ENCODE peak calls at places on chromosomes 4 and X, in ten cellular contexts. One of them, this sample, is unnamed.

GRCh38 chr4:146647615-146648383 is 9.1 kb downstream of the POU4F2 start:
- DNase-seq in A549: no peak
- DNase-seq in AG09319: no peak
- DNase-seq in lung microvascular endothelial cell: no peak
- DNase-seq in Calu3: no peak
- DNase-seq in smooth muscle cell of the brain vasculature: no peak
- DNase-seq in IMR-90: no peak
- DNase-seq in stimulated activated CD4-positive, alpha-beta T cell treated with anti-CD3 and anti-CD28 coated beads, Interleukin-12 subunit alpha, Interleukin-12 subunit beta, amount 100 ng/mL, for 4 hours: no peak
- DNase-seq in GM10248: no peak
- DNase-seq in retina: peak; percentile 86
- DNase-seq in this sample: no peak

GRCh38 chr4:113776016-113776415 is 14.5 kb upstream of the CAMK2D start:
- DNase-seq in lung microvascular endothelial cell: no peak
- DNase-seq in stimulated activated CD4-positive, alpha-beta T cell treated with anti-CD3 and anti-CD28 coated beads, Interleukin-12 subunit alpha, Interleukin-12 subunit beta, amount 100 ng/mL, for 4 hours: no peak
- DNase-seq in AG09319: no peak
- DNase-seq in Calu3: no peak
- DNase-seq in smooth muscle cell of the brain vasculature: no peak
- DNase-seq in GM10248: no peak
- DNase-seq in IMR-90: no peak
- DNase-seq in A549: no peak
- DNase-seq in retina: no peak
- DNase-seq in this sample: no peak

GRCh38 chr4:36414248-36414647 is 132.8 kb downstream of the DTHD1 start:
- DNase-seq in GM10248: no peak
- DNase-seq in Calu3: no peak
- DNase-seq in stimulated activated CD4-positive, alpha-beta T cell treated with anti-CD3 and anti-CD28 coated beads, Interleukin-12 subunit alpha, Interleukin-12 subunit beta, amount 100 ng/mL, for 4 hours: no peak
- DNase-seq in lung microvascular endothelial cell: no peak
- DNase-seq in A549: no peak
- DNase-seq in IMR-90: no peak
- DNase-seq in AG09319: no peak
- DNase-seq in smooth muscle cell of the brain vasculature: no peak
- DNase-seq in retina: no peak
- DNase-seq in this sample: no peak

GRCh38 chr4:44869222-44869882 is 143.0 kb upstream of the GNPDA2 start:
- DNase-seq in A549: no peak
- DNase-seq in IMR-90: no peak
- DNase-seq in GM10248: no peak
- DNase-seq in stimulated activated CD4-positive, alpha-beta T cell treated with anti-CD3 and anti-CD28 coated beads, Interleukin-12 subunit alpha, Interleukin-12 subunit beta, amount 100 ng/mL, for 4 hours: no peak
- DNase-seq in AG09319: no peak
- DNase-seq in retina: no peak
- DNase-seq in Calu3: no peak
- DNase-seq in lung microvascular endothelial cell: no peak
- DNase-seq in smooth muscle cell of the brain vasculature: no peak
- DNase-seq in this sample: no peak

GRCh38 chrX:9955506-9955905 is 11.7 kb upstream of the CLDN34 start:
- DNase-seq in stimulated activated CD4-positive, alpha-beta T cell treated with anti-CD3 and anti-CD28 coated beads, Interleukin-12 subunit alpha, Interleukin-12 subunit beta, amount 100 ng/mL, for 4 hours: no peak
- DNase-seq in AG09319: no peak
- DNase-seq in smooth muscle cell of the brain vasculature: no peak
- DNase-seq in retina: no peak
- DNase-seq in lung microvascular endothelial cell: no peak
- DNase-seq in GM10248: no peak
- DNase-seq in Calu3: no peak
- DNase-seq in A549: no peak
- DNase-seq in IMR-90: peak; percentile 90
- DNase-seq in this sample: no peak

GRCh38 chr4:24778427-24779225 is 16.7 kb upstream of the SOD3 start:
- DNase-seq in smooth muscle cell of the brain vasculature: peak; percentile 62
- DNase-seq in GM10248: no peak
- DNase-seq in A549: no peak
- DNase-seq in Calu3: no peak
- DNase-seq in AG09319: peak; percentile 95
- DNase-seq in lung microvascular endothelial cell: no peak
- DNase-seq in IMR-90: peak; percentile 98
- DNase-seq in retina: no peak
- DNase-seq in stimulated activated CD4-positive, alpha-beta T cell treated with anti-CD3 and anti-CD28 coated beads, Interleukin-12 subunit alpha, Interleukin-12 subunit beta, amount 100 ng/mL, for 4 hours: no peak
- DNase-seq in this sample: no peak

GRCh38 chr4:61619528-61619927 is 419.4 kb downstream of the ADGRL3 start:
- DNase-seq in retina: no peak
- DNase-seq in AG09319: no peak
- DNase-seq in Calu3: no peak
- DNase-seq in A549: peak; percentile 0
- DNase-seq in IMR-90: no peak
- DNase-seq in stimulated activated CD4-positive, alpha-beta T cell treated with anti-CD3 and anti-CD28 coated beads, Interleukin-12 subunit alpha, Interleukin-12 subunit beta, amount 100 ng/mL, for 4 hours: no peak
- DNase-seq in GM10248: no peak
- DNase-seq in lung microvascular endothelial cell: no peak
- DNase-seq in smooth muscle cell of the brain vasculature: no peak
- DNase-seq in this sample: no peak

GRCh38 chrX:132651411-132652086 is 162.7 kb upstream of the MBNL3 start:
- DNase-seq in stimulated activated CD4-positive, alpha-beta T cell treated with anti-CD3 and anti-CD28 coated beads, Interleukin-12 subunit alpha, Interleukin-12 subunit beta, amount 100 ng/mL, for 4 hours: no peak
- DNase-seq in retina: no peak
- DNase-seq in Calu3: peak; percentile 2
- DNase-seq in A549: no peak
- DNase-seq in smooth muscle cell of the brain vasculature: no peak
- DNase-seq in IMR-90: peak; percentile 2
- DNase-seq in lung microvascular endothelial cell: no peak
- DNase-seq in AG09319: no peak
- DNase-seq in GM10248: no peak
- DNase-seq in this sample: no peak

GRCh38 chrX:74450803-74451449 is 29.6 kb downstream of the SLC16A2 start:
- DNase-seq in A549: peak; percentile 29
- DNase-seq in lung microvascular endothelial cell: no peak
- DNase-seq in smooth muscle cell of the brain vasculature: peak; percentile 40
- DNase-seq in GM10248: no peak
- DNase-seq in retina: no peak
- DNase-seq in AG09319: peak; percentile 62
- DNase-seq in IMR-90: peak; percentile 94
- DNase-seq in stimulated activated CD4-positive, alpha-beta T cell treated with anti-CD3 and anti-CD28 coated beads, Interleukin-12 subunit alpha, Interleukin-12 subunit beta, amount 100 ng/mL, for 4 hours: no peak
- DNase-seq in Calu3: no peak
- DNase-seq in this sample: no peak

GRCh38 chr4:7276538-7276937 is 84.2 kb downstream of the SORCS2 start:
- DNase-seq in GM10248: no peak
- DNase-seq in lung microvascular endothelial cell: no peak
- DNase-seq in retina: no peak
- DNase-seq in Calu3: no peak
- DNase-seq in A549: no peak
- DNase-seq in AG09319: no peak
- DNase-seq in IMR-90: no peak
- DNase-seq in stimulated activated CD4-positive, alpha-beta T cell treated with anti-CD3 and anti-CD28 coated beads, Interleukin-12 subunit alpha, Interleukin-12 subunit beta, amount 100 ng/mL, for 4 hours: no peak
- DNase-seq in smooth muscle cell of the brain vasculature: no peak
- DNase-seq in this sample: no peak

GRCh38 chrX:42920752-42921151 is 142.8 kb upstream of the PPP1R2C start:
- DNase-seq in lung microvascular endothelial cell: no peak
- DNase-seq in smooth muscle cell of the brain vasculature: no peak
- DNase-seq in stimulated activated CD4-positive, alpha-beta T cell treated with anti-CD3 and anti-CD28 coated beads, Interleukin-12 subunit alpha, Interleukin-12 subunit beta, amount 100 ng/mL, for 4 hours: no peak
- DNase-seq in GM10248: no peak
- DNase-seq in AG09319: no peak
- DNase-seq in Calu3: no peak
- DNase-seq in A549: no peak
- DNase-seq in retina: no peak
- DNase-seq in IMR-90: no peak
- DNase-seq in this sample: no peak

GRCh38 chr4:81919238-81919637 is 447.5 kb upstream of the RASGEF1B start:
- DNase-seq in smooth muscle cell of the brain vasculature: no peak
- DNase-seq in AG09319: no peak
- DNase-seq in stimulated activated CD4-positive, alpha-beta T cell treated with anti-CD3 and anti-CD28 coated beads, Interleukin-12 subunit alpha, Interleukin-12 subunit beta, amount 100 ng/mL, for 4 hours: no peak
- DNase-seq in IMR-90: peak; percentile 1
- DNase-seq in retina: no peak
- DNase-seq in Calu3: peak; percentile 22
- DNase-seq in GM10248: peak; percentile 21
- DNase-seq in A549: peak; percentile 2
- DNase-seq in lung microvascular endothelial cell: no peak
- DNase-seq in this sample: no peak

GRCh38 chr4:96016615-96017299 is 176.9 kb downstream of the PDHA2 start:
- DNase-seq in GM10248: peak; percentile 5
- DNase-seq in A549: no peak
- DNase-seq in IMR-90: no peak
- DNase-seq in Calu3: no peak
- DNase-seq in stimulated activated CD4-positive, alpha-beta T cell treated with anti-CD3 and anti-CD28 coated beads, Interleukin-12 subunit alpha, Interleukin-12 subunit beta, amount 100 ng/mL, for 4 hours: no peak
- DNase-seq in retina: no peak
- DNase-seq in AG09319: no peak
- DNase-seq in smooth muscle cell of the brain vasculature: no peak
- DNase-seq in lung microvascular endothelial cell: no peak
- DNase-seq in this sample: no peak

GRCh38 chrX:332916-333610 is 14.5 kb upstream of the GTPBP6 start:
- DNase-seq in lung microvascular endothelial cell: no peak
- DNase-seq in stimulated activated CD4-positive, alpha-beta T cell treated with anti-CD3 and anti-CD28 coated beads, Interleukin-12 subunit alpha, Interleukin-12 subunit beta, amount 100 ng/mL, for 4 hours: no peak
- DNase-seq in AG09319: no peak
- DNase-seq in retina: no peak
- DNase-seq in Calu3: no peak
- DNase-seq in A549: no peak
- DNase-seq in smooth muscle cell of the brain vasculature: no peak
- DNase-seq in GM10248: no peak
- DNase-seq in IMR-90: no peak
- DNase-seq in this sample: no peak

GRCh38 chr4:8368061-8368481 is 72.5 kb downstream of the ACOX3 start:
- DNase-seq in Calu3: no peak
- DNase-seq in AG09319: no peak
- DNase-seq in A549: no peak
- DNase-seq in retina: no peak
- DNase-seq in GM10248: no peak
- DNase-seq in lung microvascular endothelial cell: no peak
- DNase-seq in stimulated activated CD4-positive, alpha-beta T cell treated with anti-CD3 and anti-CD28 coated beads, Interleukin-12 subunit alpha, Interleukin-12 subunit beta, amount 100 ng/mL, for 4 hours: no peak
- DNase-seq in IMR-90: no peak
- DNase-seq in smooth muscle cell of the brain vasculature: no peak
- DNase-seq in this sample: no peak

GRCh38 chr4:80343887-80344286 is 8.4 kb downstream of the CFAP299 start:
- DNase-seq in stimulated activated CD4-positive, alpha-beta T cell treated with anti-CD3 and anti-CD28 coated beads, Interleukin-12 subunit alpha, Interleukin-12 subunit beta, amount 100 ng/mL, for 4 hours: no peak
- DNase-seq in GM10248: no peak
- DNase-seq in retina: no peak
- DNase-seq in AG09319: no peak
- DNase-seq in lung microvascular endothelial cell: no peak
- DNase-seq in IMR-90: no peak
- DNase-seq in Calu3: no peak
- DNase-seq in smooth muscle cell of the brain vasculature: no peak
- DNase-seq in A549: no peak
- DNase-seq in this sample: no peak

GRCh38 chr4:48762408-48762807 is 17.7 kb downstream of the FRYL start:
- DNase-seq in A549: no peak
- DNase-seq in IMR-90: no peak
- DNase-seq in lung microvascular endothelial cell: no peak
- DNase-seq in stimulated activated CD4-positive, alpha-beta T cell treated with anti-CD3 and anti-CD28 coated beads, Interleukin-12 subunit alpha, Interleukin-12 subunit beta, amount 100 ng/mL, for 4 hours: no peak
- DNase-seq in GM10248: no peak
- DNase-seq in Calu3: no peak
- DNase-seq in retina: no peak
- DNase-seq in smooth muscle cell of the brain vasculature: no peak
- DNase-seq in AG09319: no peak
- DNase-seq in this sample: no peak

GRCh38 chrX:146435472-146435871 is 374.1 kb upstream of the CXorf51B start:
- DNase-seq in Calu3: no peak
- DNase-seq in A549: no peak
- DNase-seq in smooth muscle cell of the brain vasculature: no peak
- DNase-seq in IMR-90: no peak
- DNase-seq in stimulated activated CD4-positive, alpha-beta T cell treated with anti-CD3 and anti-CD28 coated beads, Interleukin-12 subunit alpha, Interleukin-12 subunit beta, amount 100 ng/mL, for 4 hours: no peak
- DNase-seq in lung microvascular endothelial cell: no peak
- DNase-seq in retina: no peak
- DNase-seq in AG09319: no peak
- DNase-seq in GM10248: no peak
- DNase-seq in this sample: no peak

GRCh38 chr4:7365472-7366179 is 69.1 kb downstream of the PSAPL1 start:
- DNase-seq in retina: no peak
- DNase-seq in Calu3: no peak
- DNase-seq in stimulated activated CD4-positive, alpha-beta T cell treated with anti-CD3 and anti-CD28 coated beads, Interleukin-12 subunit alpha, Interleukin-12 subunit beta, amount 100 ng/mL, for 4 hours: no peak
- DNase-seq in AG09319: no peak
- DNase-seq in lung microvascular endothelial cell: no peak
- DNase-seq in GM10248: no peak
- DNase-seq in A549: no peak
- DNase-seq in IMR-90: no peak
- DNase-seq in smooth muscle cell of the brain vasculature: no peak
- DNase-seq in this sample: peak; percentile 90

This sample was measured in dorsolateral prefrontal cortex.